ENCODE peak calls at places on chromosomes 6 and 20, in eight cellular contexts. Z, H, J, Q, K, F, X and A are unnamed samples.

GRCh38 chr6:30774701-30775100 is 30.4 kb upstream of the IER3 start:
- DNase-seq in F (no peak), K (no peak), J (no peak), H (no peak), Z (no peak), X (no peak), Q (no peak), A (no peak)

GRCh38 chr20:53735536-53736050 is 142.0 kb upstream of the ZNF217 start:
- DNase-seq in H (peak), K (no peak), F (no peak), Z (no peak), J (peak), Q (no peak), X (peak), A (no peak)

GRCh38 chr20:8935878-8936277 is 133.0 kb upstream of the PLCB4 start:
- DNase-seq in Q (no peak), X (no peak), H (no peak), Z (no peak), F (no peak), J (no peak), K (no peak), A (no peak)

GRCh38 chr6:169786349-169786748 is 34.9 kb downstream of the ERMARD start:
- DNase-seq in Z (peak), K (no peak), Q (no peak), J (no peak), H (no peak), X (no peak), F (no peak), A (no peak)

GRCh38 chr20:32460231-32460630 is 102.1 kb downstream of the ASXL1 start:
- DNase-seq in H (no peak), Q (no peak), Z (no peak), J (no peak), F (no peak), K (no peak), X (no peak), A (no peak)

GRCh38 chr20:667351-668034 is 8.1 kb downstream of the SCRT2 start:
- DNase-seq in K (peak), H (peak), Q (peak), F (no peak), J (no peak), Z (peak), X (peak), A (peak)

GRCh38 chr6:17712573-17712972 is 5.8 kb upstream of the NUP153 start:
- DNase-seq in Q (no peak), H (no peak), X (no peak), F (no peak), J (no peak), Z (no peak), K (no peak), A (no peak)

GRCh38 chr6:147625946-147626345 is 117.5 kb downstream of the SAMD5 start:
- DNase-seq in J (no peak), H (no peak), K (no peak), X (no peak), Z (no peak), Q (no peak), F (no peak), A (no peak)

GRCh38 chr6:66179363-66179762 is 472.3 kb upstream of the EYS start:
- DNase-seq in Q (no peak), F (no peak), Z (no peak), J (peak), X (no peak), H (peak), K (no peak), A (no peak)

GRCh38 chr6:126181173-126181741 is 158.7 kb upstream of the CENPW start:
- DNase-seq in Q (no peak), F (peak), K (no peak), H (no peak), Z (no peak), X (peak), J (no peak), A (no peak)

GRCh38 chr6:72328775-72329174 is 293.1 kb upstream of the KCNQ5 start:
- DNase-seq in Z (no peak), X (peak), F (no peak), Q (no peak), J (peak), H (peak), K (no peak), A (no peak)

GRCh38 chr6:33320315-33321181 is 3.0 kb upstream of the ZBTB22 start:
- DNase-seq in F (no peak), K (peak), Z (no peak), H (peak), J (peak), Q (no peak), X (peak), A (no peak)

GRCh38 chr20:1319051-1319450 is 9.9 kb downstream of the SDCBP2 start:
- DNase-seq in Q (no peak), H (peak), K (no peak), Z (no peak), J (no peak), F (no peak), X (no peak), A (no peak)

GRCh38 chr6:43290905-43291355 is 7.1 kb upstream of the SLC22A7 start:
- DNase-seq in Z (no peak), H (no peak), Q (no peak), X (no peak), J (no peak), F (no peak), K (peak), A (no peak)

GRCh38 chr20:33842346-33842745 is 31.2 kb downstream of the CHMP4B start:
- DNase-seq in J (no peak), Z (no peak), F (no peak), H (no peak), X (no peak), K (no peak), Q (no peak), A (no peak)

GRCh38 chr6:111843347-111844147 is 29.7 kb downstream of the FYN start:
- DNase-seq in J (no peak), Z (peak), Q (no peak), F (no peak), X (no peak), K (no peak), H (no peak), A (no peak)

GRCh38 chr6:1761472-1761871 is 151.8 kb downstream of the FOXC1 start:
- DNase-seq in Q (no peak), F (no peak), X (no peak), Z (no peak), H (no peak), J (no peak), K (no peak), A (no peak)

GRCh38 chr20:14775778-14776177 is 438.4 kb upstream of the FLRT3 start:
- DNase-seq in H (peak), K (no peak), J (peak), Z (peak), Q (no peak), F (peak), X (peak), A (no peak)

GRCh38 chr6:144415014-144415413 is 129.9 kb downstream of the UTRN start:
- DNase-seq in Q (no peak), X (peak), H (peak), Z (no peak), J (peak), F (no peak), K (no peak), A (no peak)

GRCh38 chr6:119156742-119157494 is 78.5 kb upstream of the FAM184A start:
- DNase-seq in H (no peak), J (no peak), K (no peak), F (no peak), X (no peak), Q (no peak), Z (no peak), A (no peak)

GRCh38 chr6:93059911-93060310 is 359.4 kb downstream of the EPHA7 start:
- DNase-seq in Z (no peak), X (no peak), H (no peak), Q (no peak), F (no peak), K (no peak), J (no peak), A (no peak)

GRCh38 chr20:43751167-43752050 is 24.6 kb upstream of the GTSF1L start:
- DNase-seq in Q (no peak), Z (no peak), F (no peak), K (no peak), H (peak), X (peak), J (peak), A (no peak)

GRCh38 chr20:20395856-20396600 is 28.1 kb downstream of the INSM1 start:
- DNase-seq in H (no peak), F (no peak), K (no peak), Q (no peak), X (no peak), J (no peak), Z (no peak), A (peak)
- TF ChIP-seq CTCF in H (no peak), F (no peak), K (no peak), Q (no peak), X (no peak), J (no peak), Z (no peak), A (no peak)

DNA sequence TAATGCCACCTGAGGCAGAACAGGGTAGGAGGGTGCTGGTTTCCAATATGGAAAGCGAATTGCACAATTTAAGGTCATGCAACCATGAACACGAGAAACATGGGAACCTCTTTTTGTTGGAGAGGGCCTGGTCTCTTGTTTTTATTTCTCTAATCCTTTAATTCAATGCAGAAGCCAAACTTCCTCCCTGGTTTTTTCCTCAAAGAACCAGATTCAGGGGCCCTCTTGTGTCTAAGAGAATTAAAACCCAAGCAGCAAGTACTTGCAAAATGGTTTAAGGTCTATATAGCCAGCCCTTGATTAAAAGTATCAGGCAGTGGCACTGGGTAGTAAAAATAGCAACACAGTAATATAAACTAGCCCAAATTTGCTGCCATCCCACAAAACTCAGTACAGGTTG is 19.5 kb downstream of the GSTA4 start:
- DNase-seq in X (no peak), H (peak), K (no peak), J (peak), Z (no peak), F (no peak), Q (no peak), A (no peak)
- TF ChIP-seq CTCF in X (no peak), H (no peak), K (no peak), J (no peak), Z (no peak), F (no peak), Q (no peak), A (no peak)

DNA sequence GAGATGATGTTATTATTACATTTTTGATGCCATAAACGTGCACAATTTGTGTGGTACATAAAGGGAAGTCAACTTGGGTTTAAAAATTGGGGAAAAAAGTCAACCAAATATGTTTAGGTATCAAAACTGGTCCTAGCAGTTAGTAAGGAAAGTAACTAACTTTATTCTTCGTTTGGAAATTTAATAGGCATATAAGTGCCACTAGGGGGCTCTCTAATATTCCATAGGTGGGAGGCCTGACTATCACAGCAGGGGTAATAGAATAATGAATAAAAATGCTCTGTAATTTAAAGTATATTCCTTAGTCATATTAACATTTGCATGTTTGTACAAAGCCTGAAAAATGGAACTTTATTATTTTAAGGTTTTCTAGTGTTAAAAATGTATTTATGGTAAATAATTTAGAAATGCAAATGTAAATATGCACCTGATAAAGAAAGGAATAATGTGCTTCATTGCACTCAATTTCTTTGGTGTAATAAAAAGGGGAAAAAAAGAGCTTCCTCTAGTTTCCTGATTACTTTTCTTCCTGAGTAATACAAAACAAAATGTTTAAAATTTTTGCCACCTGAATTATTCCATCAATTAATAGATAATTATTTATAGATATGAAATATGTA is 125.7 kb upstream of the HDAC2 start:
- DNase-seq in F (peak), Z (no peak), J (peak), H (peak), X (peak), Q (no peak), K (no peak), A (no peak)
- TF ChIP-seq CTCF in F (peak), Z (peak), J (peak), H (peak), X (peak), Q (peak), K (peak), A (peak)

DNA sequence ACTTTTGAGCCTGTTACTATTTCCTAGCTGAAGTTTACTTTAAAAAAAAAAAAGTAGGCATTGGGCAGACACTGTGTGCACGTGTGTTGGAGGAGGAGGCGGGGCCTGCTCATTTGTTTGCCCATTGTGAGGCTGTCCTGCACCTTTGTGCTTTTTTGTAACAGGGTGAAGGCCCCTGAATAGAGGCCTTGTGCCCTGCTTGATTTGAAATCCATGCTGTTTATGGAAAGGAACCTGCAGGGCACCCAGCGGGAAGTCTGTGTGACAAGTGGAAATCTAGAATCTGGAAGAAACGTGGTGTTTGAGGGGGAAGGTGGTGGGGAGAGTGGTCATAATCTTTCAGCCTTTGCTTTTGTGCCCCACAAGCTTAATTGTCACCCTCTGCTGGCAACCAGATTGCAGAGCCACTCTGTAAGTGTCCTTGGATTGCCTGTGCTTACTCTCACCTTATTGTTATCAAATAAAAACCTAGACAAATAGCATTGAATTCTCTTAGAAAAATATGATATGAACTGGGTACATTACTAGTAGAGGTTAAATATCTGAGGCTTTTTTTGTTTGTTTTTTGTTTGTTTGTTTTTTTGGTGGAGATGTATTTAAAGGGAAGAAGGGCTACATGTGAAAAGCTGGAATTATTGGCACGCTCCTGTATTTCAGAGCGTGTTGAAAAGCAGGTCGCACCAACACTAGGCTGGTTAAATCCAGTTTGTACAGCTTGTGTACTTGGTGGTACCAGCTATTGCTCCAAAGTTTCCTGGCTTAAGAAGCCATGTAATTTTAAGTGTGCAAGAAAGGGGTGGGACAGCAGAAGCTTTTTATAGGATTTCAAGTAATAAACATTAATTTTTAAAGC is 156.2 kb downstream of the ARID1B start:
- DNase-seq in K (peak), X (no peak), H (no peak), Z (no peak), Q (peak), J (no peak), F (no peak), A (peak)
- TF ChIP-seq CTCF in K (no peak), X (no peak), H (no peak), Z (no peak), Q (peak), J (no peak), F (no peak), A (peak)

GRCh38 chr6:105985098-105985815 is 100.9 kb upstream of the PRDM1 start:
- DNase-seq in K (peak), H (no peak), Q (no peak), J (no peak), X (peak), F (no peak), Z (no peak), A (no peak)
- TF ChIP-seq CTCF in K (no peak), H (no peak), Q (no peak), J (no peak), X (no peak), F (no peak), Z (no peak), A (no peak)

GRCh38 chr6:21595951-21596378 is 2.4 kb downstream of the SOX4 start:
- DNase-seq in K (peak), J (no peak), H (no peak), X (no peak), F (no peak), Q (no peak), Z (no peak), A (peak)

GRCh38 chr6:21593927-21594421 is 423 bp downstream of the SOX4 start:
- DNase-seq in K (peak), X (peak), Q (no peak), F (no peak), J (peak), Z (no peak), H (peak), A (peak)

GRCh38 chr6:21594427-21595264 is 1.1 kb downstream of the SOX4 start:
- DNase-seq in K (peak), H (peak), F (no peak), X (peak), Q (peak), J (peak), Z (peak), A (peak)

GRCh38 chr6:21596379-21597242 is 3.1 kb downstream of the SOX4 start:
- DNase-seq in J (peak), Z (no peak), X (peak), F (no peak), Q (no peak), H (peak), K (peak), A (peak)

GRCh38 chr6:21595265-21595950 is 1.9 kb downstream of the SOX4 start:
- DNase-seq in F (no peak), X (peak), H (peak), Z (no peak), K (peak), J (peak), Q (no peak), A (peak)
- TF ChIP-seq CTCF in F (peak), X (peak), H (no peak), Z (no peak), K (no peak), J (no peak), Q (peak), A (peak)

GRCh38 chr6:121274896-121275295 is 59.4 kb downstream of the TBC1D32 start:
- DNase-seq in Q (no peak), F (no peak), H (peak), K (no peak), X (no peak), Z (no peak), J (peak), A (no peak)
- TF ChIP-seq CTCF in Q (no peak), F (no peak), H (no peak), K (no peak), X (no peak), Z (no peak), J (no peak), A (no peak)

DNA sequence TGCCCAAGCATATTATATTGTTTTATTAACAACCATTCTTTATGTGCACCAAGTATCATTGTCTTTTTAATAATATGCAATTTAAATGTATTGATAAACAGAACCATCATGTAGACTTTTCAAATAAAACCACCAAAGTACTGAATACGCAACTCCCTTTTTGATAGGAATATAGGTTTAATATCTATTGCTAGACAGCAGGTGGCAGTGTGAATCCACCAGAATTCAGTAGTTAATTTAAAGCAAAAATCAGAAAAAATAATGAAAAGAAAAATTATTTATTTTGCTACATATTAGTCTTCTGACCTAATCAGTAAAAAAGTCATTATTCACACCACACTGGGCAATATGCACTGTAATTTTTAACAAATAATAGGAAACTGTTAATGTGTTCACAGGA is 143.7 kb downstream of the KLHL32 start:
- DNase-seq in J (peak), F (peak), Z (no peak), H (peak), K (no peak), X (peak), Q (no peak), A (peak)
- TF ChIP-seq CTCF in J (peak), F (peak), Z (peak), H (peak), K (peak), X (peak), Q (peak), A (peak)

GRCh38 chr6:15513131-15513771 is 149.6 kb downstream of the DTNBP1 start:
- DNase-seq in Z (no peak), K (no peak), Q (no peak), H (no peak), J (no peak), X (no peak), F (no peak), A (no peak)

GRCh38 chr6:15511248-15512125 is 151.3 kb downstream of the DTNBP1 start:
- DNase-seq in Z (no peak), X (no peak), K (no peak), H (no peak), Q (no peak), F (no peak), J (peak), A (no peak)

GRCh38 chr6:15513801-15514711 is 148.8 kb downstream of the DTNBP1 start:
- DNase-seq in J (no peak), H (no peak), Z (no peak), Q (no peak), K (no peak), F (no peak), X (peak), A (no peak)

GRCh38 chr6:15510536-15511247 is 152.1 kb downstream of the DTNBP1 start:
- DNase-seq in H (peak), J (peak), X (no peak), Q (no peak), Z (no peak), F (no peak), K (no peak), A (no peak)

GRCh38 chr6:15512126-15512525 is 150.7 kb downstream of the DTNBP1 start:
- DNase-seq in J (no peak), Z (no peak), H (peak), X (no peak), K (no peak), Q (no peak), F (no peak), A (no peak)
- TF ChIP-seq CTCF in J (peak), Z (peak), H (peak), X (no peak), K (no peak), Q (peak), F (peak), A (peak)

GRCh38 chr6:158819213-158819976 is at the start of gene EZR:
- DNase-seq in Z (no peak), F (peak), X (peak), H (peak), J (peak), Q (peak), K (peak), A (peak)
- TF ChIP-seq CTCF in Z (no peak), F (peak), X (no peak), H (no peak), J (no peak), Q (no peak), K (no peak), A (no peak)